ENCODE peak calls at places on chromosome 5, in four cellular contexts. One of them, this sample, is unnamed.
A peak's percentile ranks its signal among the peaks of the same experiment; 100 is the strongest.

GRCh38 chr5:88683506-88684135 is 199.4 kb downstream of the MEF2C start:
- DNase-seq in colonic mucosa: no peak
- DNase-seq in pancreas: no peak
- DNase-seq in right atrium auricular region: no peak
- DNase-seq in this sample: peak; percentile 38

GRCh38 chr5:120778491-120779293 is 314.6 kb downstream of the PRR16 start:
- DNase-seq in pancreas: no peak
- DNase-seq in right atrium auricular region: no peak
- DNase-seq in colonic mucosa: no peak
- DNase-seq in this sample: no peak

GRCh38 chr5:36691993-36692392 is 85.6 kb downstream of the SLC1A3 start:
- DNase-seq in pancreas: no peak
- DNase-seq in colonic mucosa: no peak
- DNase-seq in right atrium auricular region: no peak
- DNase-seq in this sample: no peak

GRCh38 chr5:67353500-67353931 is 156.9 kb upstream of the CD180 start:
- DNase-seq in pancreas: no peak
- DNase-seq in right atrium auricular region: no peak
- DNase-seq in colonic mucosa: no peak
- DNase-seq in this sample: no peak

GRCh38 chr5:77853353-77853907 is 77.3 kb upstream of the TBCA start:
- DNase-seq in right atrium auricular region: no peak
- DNase-seq in pancreas: no peak
- DNase-seq in colonic mucosa: no peak
- DNase-seq in this sample: no peak

GRCh38 chr5:36669015-36669651 is 62.7 kb downstream of the SLC1A3 start:
- DNase-seq in colonic mucosa: no peak
- DNase-seq in right atrium auricular region: no peak
- DNase-seq in pancreas: no peak
- DNase-seq in this sample: no peak

GRCh38 chr5:14908195-14908594 is 36.6 kb upstream of the ANKH start:
- DNase-seq in colonic mucosa: no peak
- DNase-seq in pancreas: no peak
- DNase-seq in right atrium auricular region: no peak
- DNase-seq in this sample: no peak

GRCh38 chr5:67896312-67896985 is 319.1 kb upstream of the PIK3R1 start:
- DNase-seq in colonic mucosa: no peak
- DNase-seq in pancreas: no peak
- DNase-seq in right atrium auricular region: no peak
- DNase-seq in this sample: no peak

GRCh38 chr5:143533978-143534763 is 130.7 kb upstream of the NR3C1 start:
- DNase-seq in right atrium auricular region: no peak
- DNase-seq in colonic mucosa: no peak
- DNase-seq in pancreas: no peak
- DNase-seq in this sample: no peak

GRCh38 chr5:71658916-71659661 is 60.0 kb upstream of the CARTPT start:
- DNase-seq in right atrium auricular region: no peak
- DNase-seq in pancreas: no peak
- DNase-seq in colonic mucosa: no peak
- DNase-seq in this sample: no peak

GRCh38 chr5:72000707-72001106 is 106.6 kb upstream of the MAP1B start:
- DNase-seq in pancreas: no peak
- DNase-seq in right atrium auricular region: no peak
- DNase-seq in colonic mucosa: no peak
- DNase-seq in this sample: no peak

GRCh38 chr5:56466136-56466816 is 233.1 kb upstream of the ANKRD55 start:
- DNase-seq in pancreas: no peak
- DNase-seq in right atrium auricular region: no peak
- DNase-seq in colonic mucosa: no peak
- DNase-seq in this sample: no peak

GRCh38 chr5:88684136-88684500 is 198.9 kb downstream of the MEF2C start:
- DNase-seq in right atrium auricular region: no peak
- DNase-seq in colonic mucosa: no peak
- DNase-seq in pancreas: no peak
- DNase-seq in this sample: no peak

GRCh38 chr5:58544195-58544594 is 38.7 kb upstream of the RAB3C start:
- DNase-seq in pancreas: no peak
- DNase-seq in right atrium auricular region: no peak
- DNase-seq in colonic mucosa: no peak
- DNase-seq in this sample: no peak

GRCh38 chr5:138544171-138545134 is 1.4 kb upstream of the ETF1 start:
- DNase-seq in pancreas: no peak
- DNase-seq in right atrium auricular region: no peak
- DNase-seq in colonic mucosa: peak; percentile 27
- DNase-seq in this sample: no peak

GRCh38 chr5:175444060-175444904 is at the start of gene DRD1:
- DNase-seq in colonic mucosa: peak; percentile 42
- DNase-seq in right atrium auricular region: no peak
- DNase-seq in pancreas: peak; percentile 81
- DNase-seq in this sample: peak; percentile 28

GRCh38 chr5:158351485-158352140 is 492.7 kb upstream of the CLINT1 start:
- DNase-seq in right atrium auricular region: no peak
- DNase-seq in pancreas: no peak
- DNase-seq in colonic mucosa: no peak
- DNase-seq in this sample: no peak

GRCh38 chr5:2575292-2575691 is 176.2 kb downstream of the IRX2 start:
- DNase-seq in colonic mucosa: no peak
- DNase-seq in right atrium auricular region: no peak
- DNase-seq in pancreas: no peak
- DNase-seq in this sample: no peak

GRCh38 chr5:113265190-113265589 is 169.6 kb downstream of the TSSK1B start:
- DNase-seq in colonic mucosa: no peak
- DNase-seq in right atrium auricular region: no peak
- DNase-seq in pancreas: no peak
- DNase-seq in this sample: no peak

GRCh38 chr5:172264814-172265213 is 18.8 kb downstream of the UBTD2 start:
- DNase-seq in right atrium auricular region: no peak
- DNase-seq in pancreas: no peak
- DNase-seq in colonic mucosa: no peak
- DNase-seq in this sample: no peak
- H3K27ac ChIP-seq in right atrium auricular region: no peak overlapping the region
- H3K27ac ChIP-seq in pancreas: no peak overlapping the region
- H3K27ac ChIP-seq in colonic mucosa: no peak overlapping the region
- H3K27ac ChIP-seq in this sample: no peak overlapping the region

GRCh38 chr5:92353107-92354030 is 970.3 kb upstream of the ARRDC3 start:
- DNase-seq in colonic mucosa: no peak
- DNase-seq in pancreas: no peak
- DNase-seq in right atrium auricular region: no peak
- DNase-seq in this sample: no peak
- H3K27ac ChIP-seq in colonic mucosa: no peak overlapping the region
- H3K27ac ChIP-seq in pancreas: no peak overlapping the region
- H3K27ac ChIP-seq in right atrium auricular region: no peak overlapping the region
- H3K27ac ChIP-seq in this sample: no peak overlapping the region

GRCh38 chr5:129460951-129461815 is 1.1 kb downstream of the ADAMTS19 start:
- DNase-seq in colonic mucosa: peak; percentile 52
- DNase-seq in pancreas: peak; percentile 86
- DNase-seq in right atrium auricular region: no peak
- DNase-seq in this sample: peak; percentile 1
- H3K27ac ChIP-seq in colonic mucosa: no peak overlapping the region
- H3K27ac ChIP-seq in pancreas: no peak overlapping the region
- H3K27ac ChIP-seq in right atrium auricular region: peak overlapping the region; percentile 65
- H3K27ac ChIP-seq in this sample: no peak overlapping the region

DNA sequence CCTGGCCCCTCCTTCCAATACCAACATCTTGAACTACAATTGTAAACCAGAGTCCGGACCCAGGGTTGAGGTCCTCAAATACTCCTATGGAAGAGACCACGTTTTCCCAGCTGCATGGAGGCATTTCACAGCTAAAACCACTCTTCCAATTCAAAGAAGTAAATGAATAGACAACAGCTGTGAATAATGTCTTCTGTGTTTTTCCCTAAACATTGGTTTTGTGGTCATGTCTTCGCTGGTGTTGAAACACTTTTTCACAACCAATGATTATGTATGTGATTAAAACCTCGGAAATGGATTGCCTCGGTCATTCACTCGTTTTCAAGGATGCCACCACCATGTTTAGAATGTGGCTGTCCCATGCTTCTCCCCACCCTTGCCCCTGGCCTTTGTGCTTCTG is 9.4 kb upstream of the TENT4A start:
- DNase-seq in colonic mucosa: no peak
- DNase-seq in pancreas: no peak
- DNase-seq in right atrium auricular region: no peak
- DNase-seq in this sample: no peak
- H3K27ac ChIP-seq in colonic mucosa: no peak overlapping the region
- H3K27ac ChIP-seq in pancreas: peak overlapping the region; percentile 41
- H3K27ac ChIP-seq in right atrium auricular region: peak overlapping the region; percentile 80
- H3K27ac ChIP-seq in this sample: no peak overlapping the region

GRCh38 chr5:16933337-16933736 is 2.8 kb downstream of the MYO10 start:
- DNase-seq in colonic mucosa: no peak
- DNase-seq in pancreas: no peak
- DNase-seq in right atrium auricular region: no peak
- DNase-seq in this sample: no peak

GRCh38 chr5:16930487-16930886 is 5.6 kb downstream of the MYO10 start:
- DNase-seq in colonic mucosa: no peak
- DNase-seq in pancreas: no peak
- DNase-seq in right atrium auricular region: no peak
- DNase-seq in this sample: no peak

GRCh38 chr5:16931334-16932110 is 4.6 kb downstream of the MYO10 start:
- DNase-seq in right atrium auricular region: no peak
- DNase-seq in pancreas: no peak
- DNase-seq in colonic mucosa: peak; percentile 93
- DNase-seq in this sample: no peak

GRCh38 chr5:16934123-16934522 is 2.0 kb downstream of the MYO10 start:
- DNase-seq in right atrium auricular region: peak; percentile 63
- DNase-seq in colonic mucosa: peak; percentile 90
- DNase-seq in pancreas: no peak
- DNase-seq in this sample: no peak

GRCh38 chr5:16932401-16932800 is 3.7 kb downstream of the MYO10 start:
- DNase-seq in right atrium auricular region: no peak
- DNase-seq in colonic mucosa: peak; percentile 49
- DNase-seq in pancreas: no peak
- DNase-seq in this sample: no peak
- H3K27ac ChIP-seq in right atrium auricular region: no peak overlapping the region
- H3K27ac ChIP-seq in colonic mucosa: peak overlapping the region; percentile 68
- H3K27ac ChIP-seq in pancreas: no peak overlapping the region
- H3K27ac ChIP-seq in this sample: no peak overlapping the region

GRCh38 chr5:154474267-154474956 is 3.6 kb downstream of the HAND1 start:
- DNase-seq in colonic mucosa: no peak
- DNase-seq in right atrium auricular region: no peak
- DNase-seq in pancreas: no peak
- DNase-seq in this sample: no peak

GRCh38 chr5:154470949-154471870 is 6.8 kb downstream of the HAND1 start:
- DNase-seq in right atrium auricular region: no peak
- DNase-seq in colonic mucosa: no peak
- DNase-seq in pancreas: no peak
- DNase-seq in this sample: no peak

GRCh38 chr5:154474957-154475334 is 3.1 kb downstream of the HAND1 start:
- DNase-seq in colonic mucosa: no peak
- DNase-seq in right atrium auricular region: no peak
- DNase-seq in pancreas: no peak
- DNase-seq in this sample: no peak

GRCh38 chr5:154473581-154474266 is 4.3 kb downstream of the HAND1 start:
- DNase-seq in pancreas: no peak
- DNase-seq in colonic mucosa: no peak
- DNase-seq in right atrium auricular region: no peak
- DNase-seq in this sample: no peak

DNA sequence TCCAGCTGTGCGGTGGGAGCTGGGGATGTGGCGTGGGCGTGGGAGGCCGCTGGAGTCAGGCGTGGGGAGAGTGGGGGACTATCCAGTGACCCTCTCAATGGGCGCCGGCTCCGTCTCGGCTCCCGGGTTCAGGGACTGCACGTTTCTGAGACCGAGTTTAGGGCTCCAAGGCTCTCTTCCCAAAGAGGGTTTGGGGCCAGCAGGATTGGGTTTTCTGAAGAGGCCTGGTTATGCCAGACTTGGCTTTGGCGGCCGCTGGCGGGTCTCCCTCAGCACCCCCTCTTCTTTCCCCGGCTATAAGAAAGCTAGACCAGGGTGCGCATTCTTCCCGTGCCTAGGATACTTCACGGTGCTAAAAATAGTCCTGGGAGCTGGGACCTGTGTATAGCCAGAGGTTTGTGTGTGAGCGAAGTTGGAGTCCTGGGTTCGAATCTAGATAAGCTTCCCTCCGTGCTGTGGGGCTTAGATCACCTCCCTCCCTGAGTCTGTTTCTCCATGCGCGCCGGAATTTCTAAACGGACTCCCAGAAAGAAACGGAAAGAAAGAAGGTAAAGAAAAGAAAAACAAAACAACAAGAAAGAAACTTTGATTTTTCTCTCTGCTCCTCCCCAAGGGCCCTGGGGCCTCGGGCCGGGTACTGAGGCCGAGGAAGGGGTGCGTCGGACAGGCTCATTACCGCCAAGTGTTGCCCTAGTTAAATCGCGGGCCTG is 5.0 kb downstream of the HAND1 start:
- DNase-seq in right atrium auricular region: no peak
- DNase-seq in pancreas: peak; percentile 54
- DNase-seq in colonic mucosa: no peak
- DNase-seq in this sample: no peak
- H3K27ac ChIP-seq in right atrium auricular region: no peak overlapping the region
- H3K27ac ChIP-seq in pancreas: no peak overlapping the region
- H3K27ac ChIP-seq in colonic mucosa: no peak overlapping the region
- H3K27ac ChIP-seq in this sample: no peak overlapping the region

DNA sequence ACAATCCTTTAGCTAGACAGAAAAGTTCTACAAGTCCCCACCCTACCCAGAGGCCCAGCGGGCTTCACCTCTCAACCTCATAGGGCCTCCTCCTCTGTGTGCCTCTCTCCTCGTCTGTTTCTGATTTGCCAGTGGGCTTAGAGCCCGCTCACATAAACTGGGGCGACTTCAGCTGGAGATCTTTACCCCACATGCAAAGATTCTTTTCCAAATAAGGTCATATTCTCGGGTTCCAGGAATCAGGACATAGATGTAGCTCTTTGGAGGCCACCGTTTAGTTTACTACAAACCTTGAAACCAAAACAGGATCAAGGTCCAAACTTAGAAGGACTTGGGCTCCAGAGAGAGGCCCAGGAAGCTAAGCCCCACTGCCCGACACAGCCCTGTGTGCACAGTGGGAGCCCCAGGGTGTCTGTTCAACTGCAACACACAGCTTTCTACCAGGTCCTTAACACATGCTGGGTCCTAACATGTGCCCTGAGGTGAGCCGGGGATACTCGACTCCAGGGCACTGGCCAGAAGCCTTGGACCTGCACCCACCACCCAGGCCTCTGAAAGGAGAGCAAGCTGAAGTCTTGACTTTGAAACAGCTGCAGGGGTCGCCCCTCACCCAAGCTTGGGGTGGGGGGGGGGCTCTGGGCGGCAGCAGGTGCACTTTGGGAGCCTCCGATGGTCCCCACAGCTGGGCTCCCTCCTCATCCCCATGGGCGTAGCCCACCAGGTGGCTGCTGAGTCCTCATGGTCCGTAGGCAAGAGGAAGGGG is 26.8 kb upstream of the SLC12A7 start:
- DNase-seq in pancreas: no peak
- DNase-seq in right atrium auricular region: no peak
- DNase-seq in colonic mucosa: no peak
- DNase-seq in this sample: no peak
- H3K27ac ChIP-seq in pancreas: no peak overlapping the region
- H3K27ac ChIP-seq in right atrium auricular region: no peak overlapping the region
- H3K27ac ChIP-seq in colonic mucosa: no peak overlapping the region
- H3K27ac ChIP-seq in this sample: no peak overlapping the region

GRCh38 chr5:33337621-33337960 is 103.2 kb upstream of the TARS1 start:
- DNase-seq in colonic mucosa: no peak
- DNase-seq in right atrium auricular region: no peak
- DNase-seq in pancreas: no peak
- DNase-seq in this sample: no peak
- H3K27ac ChIP-seq in colonic mucosa: peak overlapping the region; percentile 19
- H3K27ac ChIP-seq in right atrium auricular region: no peak overlapping the region
- H3K27ac ChIP-seq in pancreas: no peak overlapping the region
- H3K27ac ChIP-seq in this sample: no peak overlapping the region